ENCODE peak calls at places on chromosomes 6 and 20, in nine cellular contexts. Z is ascending aorta, B is fibroblast of lung, W is spleen, Q is GM13976, H is OCI-LY7, A is fibroblast of the aortic adventitia, S is mesothelial cell of epicardium, J is tibial nerve. U is an unnamed sample.

GRCh38 chr20:44092551-44093248 is 94.3 kb downstream of the JPH2 start:
- DNase-seq in Z (peak; percentile 44), B (peak; percentile 48), W (no peak), Q (no peak), H (peak; percentile 58), A (peak; percentile 69), S (no peak), J (no peak), U (no peak)

GRCh38 chr6:106997392-106998257 is 23.1 kb upstream of the CD24 start:
- DNase-seq in Z (no peak), B (peak; percentile 39), W (peak; percentile 84), Q (peak; percentile 83), H (peak; percentile 87), A (peak; percentile 62), S (peak; percentile 34), J (no peak), U (peak; percentile 36)

GRCh38 chr6:106870069-106870468 is 104.5 kb downstream of the CD24 start:
- DNase-seq in Z (no peak), B (peak; percentile 97), W (no peak), Q (no peak), H (no peak), A (peak; percentile 89), S (no peak), J (no peak), U (no peak)

GRCh38 chr6:305371-306206 is 13.3 kb downstream of the DUSP22 start:
- DNase-seq in Z (no peak), B (no peak), W (no peak), Q (peak; percentile 92), H (peak; percentile 74), A (no peak), S (no peak), J (no peak), U (no peak)

GRCh38 chr6:17565399-17565798 is 34.7 kb upstream of the FAM8A1 start:
- DNase-seq in Z (no peak), B (no peak), W (no peak), Q (no peak), H (peak; percentile 22), A (no peak), S (no peak), J (no peak), U (no peak)

GRCh38 chr20:47740225-47741184 is 44.8 kb downstream of the SULF2 start:
- DNase-seq in Z (no peak), B (no peak), W (peak; percentile 80), Q (no peak), H (no peak), A (no peak), S (no peak), J (no peak), U (no peak)

GRCh38 chr20:16575390-16576140 is 2.3 kb upstream of the KIF16B start:
- DNase-seq in Z (no peak), B (no peak), W (no peak), Q (no peak), H (peak; percentile 20), A (no peak), S (no peak), J (no peak), U (no peak)

GRCh38 chr6:34922177-34922663 is 33.2 kb downstream of the ANKS1A start:
- DNase-seq in Z (no peak), B (peak; percentile 71), W (no peak), Q (no peak), H (peak; percentile 11), A (peak; percentile 64), S (no peak), J (no peak), U (no peak)

GRCh38 chr20:36318166-36318565 is 12.0 kb downstream of the DLGAP4 start:
- DNase-seq in Z (no peak), B (no peak), W (peak; percentile 37), Q (no peak), H (no peak), A (no peak), S (no peak), J (no peak), U (no peak)

DNA sequence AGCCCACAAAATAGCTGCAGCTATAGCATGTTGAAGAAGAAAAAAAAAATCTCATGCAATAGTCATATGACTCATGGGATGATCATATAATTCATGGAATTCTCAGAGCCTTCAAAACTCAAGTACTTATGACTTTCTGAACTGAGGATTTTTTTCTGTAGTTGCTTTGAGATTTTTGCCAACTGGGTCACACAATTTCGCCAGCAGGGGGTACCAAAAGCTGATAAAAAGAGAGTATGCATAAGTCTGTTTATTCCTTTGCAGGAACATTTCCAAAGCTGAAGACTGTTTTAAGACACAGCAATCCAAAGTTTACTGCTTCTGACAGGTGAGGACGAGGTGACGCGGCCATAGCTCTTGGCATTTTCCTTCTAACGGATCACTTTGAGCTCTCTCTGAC is 586.1 kb upstream of the CHD6 start:
- DNase-seq in Z (no peak), B (no peak), W (no peak), Q (no peak), H (no peak), A (no peak), S (no peak), J (no peak), U (no peak)
- TF ChIP-seq CTCF in Z (no peak), B (no peak), W (no peak), Q (no peak), H (peak; percentile 53), A (no peak), S (peak; percentile 37), J (no peak), U (no peak)

GRCh38 chr6:105503641-105504040 is 100.8 kb upstream of the PREP start:
- DNase-seq in Z (no peak), B (no peak), W (no peak), Q (no peak), H (no peak), A (no peak), S (no peak), J (no peak), U (no peak)

GRCh38 chr6:105499928-105500327 is 97.0 kb upstream of the PREP start:
- DNase-seq in Z (no peak), B (no peak), W (no peak), Q (no peak), H (no peak), A (no peak), S (no peak), J (no peak), U (no peak)

GRCh38 chr6:105501246-105501645 is 98.4 kb upstream of the PREP start:
- DNase-seq in Z (no peak), B (no peak), W (no peak), Q (no peak), H (no peak), A (no peak), S (no peak), J (no peak), U (no peak)

GRCh38 chr6:105501945-105502344 is 99.1 kb upstream of the PREP start:
- DNase-seq in Z (no peak), B (no peak), W (no peak), Q (no peak), H (no peak), A (no peak), S (no peak), J (no peak), U (no peak)

DNA sequence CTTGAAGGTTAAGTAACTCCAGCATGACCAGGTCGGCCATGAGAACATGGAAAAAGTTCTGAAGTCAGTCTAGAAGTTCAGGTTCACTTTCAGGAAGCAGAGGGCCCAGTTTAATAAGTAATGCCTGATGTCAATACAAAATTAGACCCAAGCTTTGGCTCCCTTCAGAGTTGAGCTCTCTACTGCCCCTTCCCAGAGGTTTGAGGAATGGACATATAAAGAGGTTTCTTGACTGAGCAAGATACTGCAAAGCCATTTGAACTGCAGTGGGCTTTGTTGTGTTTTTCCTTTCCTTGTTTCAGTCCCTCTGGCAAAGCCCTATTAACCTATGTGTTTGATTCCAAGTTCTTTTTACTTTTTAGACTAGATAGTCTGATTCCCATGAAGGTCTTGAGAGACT is 97.8 kb upstream of the PREP start:
- DNase-seq in Z (no peak), B (no peak), W (no peak), Q (no peak), H (no peak), A (no peak), S (no peak), J (no peak), U (no peak)
- TF ChIP-seq CTCF in Z (no peak), B (no peak), W (no peak), Q (no peak), H (peak; percentile 32), A (no peak), S (no peak), J (no peak), U (no peak)

DNA sequence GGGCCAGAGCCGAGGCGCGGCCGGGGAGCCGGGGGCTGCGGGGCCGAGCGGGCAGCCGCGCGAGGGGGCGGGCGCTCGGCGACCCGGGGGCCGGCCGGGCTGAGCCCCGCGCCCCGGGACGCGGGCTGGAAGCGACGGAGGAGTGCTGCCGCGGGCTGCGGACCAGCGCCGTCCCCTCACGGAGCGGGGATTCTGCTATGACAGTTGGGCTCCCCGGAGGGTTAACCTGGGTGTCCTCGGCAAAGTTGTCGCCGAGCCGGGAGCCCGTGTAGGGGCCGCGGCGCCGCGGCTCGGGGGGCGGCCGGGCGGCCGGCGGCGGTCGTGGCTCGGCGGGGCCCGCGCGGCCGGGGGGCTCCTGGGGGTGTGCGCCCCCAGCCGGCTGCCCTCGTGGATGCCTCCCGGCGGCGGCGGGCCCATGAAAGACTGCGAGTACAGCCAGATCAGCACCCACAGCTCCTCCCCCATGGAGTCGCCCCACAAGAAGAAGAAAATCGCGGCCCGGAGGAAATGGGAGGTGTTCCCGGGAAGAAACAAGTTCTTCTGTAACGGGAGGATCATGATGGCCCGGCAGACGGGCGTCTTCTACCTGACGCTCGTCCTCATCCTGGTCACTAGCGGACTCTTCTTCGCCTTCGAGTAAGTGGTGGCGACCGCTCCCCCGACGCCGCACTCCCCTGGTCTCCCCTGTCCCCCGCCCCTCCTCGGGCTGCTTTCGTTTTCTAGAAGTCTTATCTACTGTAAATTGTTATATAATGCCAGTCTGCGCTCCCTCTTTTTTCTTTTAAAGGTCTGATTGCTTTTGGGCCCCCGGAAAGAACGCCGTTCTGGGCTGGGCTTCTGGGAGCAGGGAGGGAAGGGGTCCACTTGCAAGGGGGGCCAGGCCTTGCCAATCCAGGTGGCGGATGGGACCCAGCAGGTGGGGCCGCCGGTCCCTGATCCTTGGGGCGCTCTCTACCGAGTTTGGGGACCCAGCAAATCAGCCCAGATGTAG is 936 bp downstream of the ZDHHC14 start:
- DNase-seq in Z (peak; percentile 81), B (peak; percentile 58), W (peak; percentile 91), Q (peak; percentile 71), H (peak; percentile 41), A (peak; percentile 54), S (no peak), J (peak; percentile 45), U (no peak)
- TF ChIP-seq CTCF in Z (no peak), B (no peak), W (peak; percentile 29), Q (peak; percentile 37), H (peak; percentile 15), A (peak; percentile 9), S (no peak), J (no peak), U (peak; percentile 9)

GRCh38 chr6:135072753-135073152 is 18.1 kb upstream of the HBS1L start:
- DNase-seq in Z (no peak), B (no peak), W (no peak), Q (no peak), H (no peak), A (no peak), S (no peak), J (no peak), U (no peak)

GRCh38 chr6:135073217-135073616 is 18.6 kb upstream of the HBS1L start:
- DNase-seq in Z (no peak), B (no peak), W (no peak), Q (no peak), H (no peak), A (no peak), S (no peak), J (no peak), U (no peak)

GRCh38 chr6:135073757-135074393 is 19.3 kb upstream of the HBS1L start:
- DNase-seq in Z (no peak), B (no peak), W (no peak), Q (no peak), H (no peak), A (no peak), S (no peak), J (no peak), U (no peak)

GRCh38 chr6:135075018-135075417 is 20.4 kb upstream of the HBS1L start:
- DNase-seq in Z (no peak), B (no peak), W (no peak), Q (no peak), H (no peak), A (no peak), S (no peak), J (no peak), U (no peak)
- TF ChIP-seq CTCF in Z (no peak), B (no peak), W (no peak), Q (no peak), H (peak; percentile 45), A (no peak), S (no peak), J (no peak), U (peak; percentile 6)